ENCODE peak calls at places on chromosomes 1 and 21, in ten cellular contexts. W, M, S, D, E, X, F, T, A and N are unnamed samples.

GRCh38 chr1:243346481-243346880 is 90.6 kb downstream of the SDCCAG8 start:
- DNase-seq in W (no peak), M (no peak), S (no peak), D (no peak), E (no peak), X (no peak), F (no peak), T (no peak), A (no peak), N (no peak)

GRCh38 chr1:244214009-244214967 is 163.2 kb downstream of the ZBTB18 start:
- DNase-seq in W (no peak), M (no peak), S (peak; percentile 93), D (no peak), E (no peak), X (no peak), F (no peak), T (no peak), A (no peak), N (no peak)

GRCh38 chr1:28259935-28260802 is 851 bp downstream of the SESN2 start:
- DNase-seq in W (peak; percentile 87), M (peak; percentile 75), S (peak; percentile 95), D (peak; percentile 87), E (no peak), X (no peak), F (peak; percentile 22), T (peak; percentile 77), A (no peak), N (no peak)

GRCh38 chr21:45639206-45640000 is 4.1 kb upstream of the PCBP3 start:
- DNase-seq in W (peak; percentile 28), M (no peak), S (no peak), D (no peak), E (no peak), X (no peak), F (no peak), T (no peak), A (no peak), N (no peak)

GRCh38 chr1:168688679-168689657 is 40.0 kb downstream of the DPT start:
- DNase-seq in W (no peak), M (no peak), S (no peak), D (no peak), E (no peak), X (no peak), F (no peak), T (no peak), A (no peak), N (no peak)

GRCh38 chr1:10415211-10415930 is 14.9 kb upstream of the CENPS start:
- DNase-seq in W (peak; percentile 81), M (no peak), S (peak; percentile 96), D (no peak), E (peak; percentile 99), X (no peak), F (no peak), T (peak; percentile 34), A (no peak), N (no peak)

GRCh38 chr1:48831579-48831978 is 54.9 kb upstream of the BEND5 start:
- DNase-seq in W (no peak), M (no peak), S (no peak), D (no peak), E (no peak), X (no peak), F (no peak), T (no peak), A (no peak), N (no peak)

GRCh38 chr1:205583461-205584130 is 48.2 kb downstream of the ELK4 start:
- DNase-seq in W (no peak), M (peak; percentile 0), S (no peak), D (peak; percentile 70), E (no peak), X (no peak), F (no peak), T (no peak), A (no peak), N (no peak)

GRCh38 chr1:171852273-171852672 is 11.0 kb downstream of the DNM3 start:
- DNase-seq in W (peak; percentile 75), M (no peak), S (peak; percentile 10), D (no peak), E (no peak), X (no peak), F (no peak), T (no peak), A (no peak), N (no peak)

GRCh38 chr21:33975548-33976081 is 60.0 kb upstream of the ATP5PO start:
- DNase-seq in W (peak; percentile 74), M (no peak), S (no peak), D (no peak), E (peak; percentile 34), X (peak; percentile 24), F (no peak), T (no peak), A (peak; percentile 55), N (no peak)

GRCh38 chr21:40173833-40174232 is 306.6 kb downstream of the PCP4 start:
- DNase-seq in W (no peak), M (no peak), S (no peak), D (no peak), E (no peak), X (no peak), F (no peak), T (no peak), A (no peak), N (no peak)

GRCh38 chr1:208117410-208117809 is 126.8 kb downstream of the PLXNA2 start:
- DNase-seq in W (no peak), M (no peak), S (no peak), D (no peak), E (no peak), X (no peak), F (no peak), T (no peak), A (no peak), N (no peak)

GRCh38 chr1:52663716-52664115 is 30.7 kb downstream of the SHISAL2A start:
- DNase-seq in W (no peak), M (no peak), S (no peak), D (no peak), E (no peak), X (no peak), F (no peak), T (no peak), A (no peak), N (no peak)

GRCh38 chr1:187928288-187928687 is 1099.5 kb downstream of the PLA2G4A start:
- DNase-seq in W (peak; percentile 32), M (no peak), S (peak; percentile 56), D (no peak), E (no peak), X (no peak), F (no peak), T (no peak), A (no peak), N (peak; percentile 21)

GRCh38 chr1:227314014-227314848 is 4.1 kb downstream of the CDC42BPA start:
- DNase-seq in W (peak; percentile 10), M (no peak), S (no peak), D (no peak), E (no peak), X (no peak), F (no peak), T (no peak), A (no peak), N (no peak)

GRCh38 chr1:232543194-232543593 is 86.7 kb downstream of the SIPA1L2 start:
- DNase-seq in W (no peak), M (no peak), S (no peak), D (no peak), E (no peak), X (no peak), F (no peak), T (no peak), A (no peak), N (no peak)

GRCh38 chr21:43938751-43939442 is 73.2 kb upstream of the TRAPPC10 start:
- DNase-seq in W (peak; percentile 87), M (peak; percentile 86), S (peak; percentile 70), D (peak; percentile 90), E (peak; percentile 34), X (peak; percentile 83), F (peak; percentile 86), T (peak; percentile 87), A (peak; percentile 86), N (peak; percentile 89)

GRCh38 chr1:201143726-201144635 is 10.3 kb downstream of the TMEM9 start:
- DNase-seq in W (no peak), M (no peak), S (no peak), D (peak; percentile 58), E (no peak), X (no peak), F (no peak), T (no peak), A (no peak), N (no peak)

GRCh38 chr1:236861560-236862230 is 66.6 kb downstream of the MTR start:
- DNase-seq in W (peak; percentile 3), M (no peak), S (peak; percentile 24), D (no peak), E (no peak), X (no peak), F (no peak), T (no peak), A (no peak), N (no peak)

GRCh38 chr1:224884428-224884827 is 45.0 kb upstream of the DNAH14 start:
- DNase-seq in W (no peak), M (no peak), S (peak; percentile 28), D (no peak), E (no peak), X (no peak), F (no peak), T (no peak), A (no peak), N (no peak)

GRCh38 chr1:201731142-201731541 is 97.8 kb upstream of the IPO9 start:
- DNase-seq in W (no peak), M (no peak), S (no peak), D (no peak), E (no peak), X (no peak), F (no peak), T (no peak), A (no peak), N (no peak)

GRCh38 chr1:214446772-214447556 is 104.4 kb downstream of the PTPN14 start:
- DNase-seq in W (peak; percentile 94), M (peak; percentile 48), S (peak; percentile 88), D (no peak), E (no peak), X (no peak), F (no peak), T (no peak), A (no peak), N (no peak)